ENCODE peak calls at places on chromosome 20, in six cellular contexts. P is GM12865, Q is AG04449, Y is SK-N-SH, Z is fibroblast of mammary gland, K is esophagus muscularis mucosa. C is an unnamed sample.

GRCh38 chr20:53839423-53840176 is 230.8 kb downstream of the BCAS1 start:
- DNase-seq in P (peak), Q (no peak), Y (no peak), Z (no peak), K (no peak), C (no peak)

GRCh38 chr20:36604952-36605308 is 649 bp upstream of the RAB5IF start:
- DNase-seq in P (peak), Q (no peak), Y (peak), Z (peak), K (no peak), C (no peak)

GRCh38 chr20:52649727-52650126 is 322.4 kb upstream of the TSHZ2 start:
- DNase-seq in P (no peak), Q (no peak), Y (no peak), Z (no peak), K (no peak), C (no peak)

GRCh38 chr20:39853050-39853449 is 836.0 kb downstream of the MAFB start:
- DNase-seq in P (no peak), Q (no peak), Y (no peak), Z (no peak), K (no peak), C (no peak)

GRCh38 chr20:54108394-54108643 is 37.9 kb upstream of the BCAS1 start:
- DNase-seq in P (no peak), Q (no peak), Y (no peak), Z (no peak), K (no peak), C (no peak)

GRCh38 chr20:19110866-19111460 is 101.5 kb upstream of the SLC24A3 start:
- DNase-seq in P (no peak), Q (no peak), Y (no peak), Z (no peak), K (peak), C (no peak)

GRCh38 chr20:63136296-63136695 is 79.6 kb downstream of the YTHDF1 start:
- DNase-seq in P (no peak), Q (no peak), Y (no peak), Z (no peak), K (no peak), C (no peak)

GRCh38 chr20:21398109-21398480 is 769 bp upstream of the NKX2-4 start:
- DNase-seq in P (no peak), Q (no peak), Y (no peak), Z (no peak), K (no peak), C (no peak)

GRCh38 chr20:48879609-48880008 is 41.9 kb upstream of the ARFGEF2 start:
- DNase-seq in P (no peak), Q (no peak), Y (no peak), Z (no peak), K (no peak), C (no peak)

GRCh38 chr20:9072741-9073310 is 3.9 kb downstream of the PLCB4 start:
- DNase-seq in P (no peak), Q (no peak), Y (no peak), Z (no peak), K (no peak), C (no peak)

GRCh38 chr20:25320035-25320800 is 70.4 kb downstream of the ABHD12 start:
- DNase-seq in P (no peak), Q (no peak), Y (peak), Z (no peak), K (no peak), C (no peak)

GRCh38 chr20:36792422-36792821 is 18.9 kb upstream of the DSN1 start:
- DNase-seq in P (peak), Q (no peak), Y (peak), Z (peak), K (no peak), C (peak)

GRCh38 chr20:16927031-16927430 is 178.9 kb downstream of the OTOR start:
- DNase-seq in P (no peak), Q (no peak), Y (no peak), Z (no peak), K (no peak), C (no peak)

GRCh38 chr20:17652411-17652810 is 29.6 kb downstream of the RRBP1 start:
- DNase-seq in P (no peak), Q (no peak), Y (no peak), Z (no peak), K (no peak), C (no peak)

GRCh38 chr20:38612921-38613320 is 11.3 kb downstream of the ARHGAP40 start:
- DNase-seq in P (no peak), Q (no peak), Y (no peak), Z (no peak), K (no peak), C (no peak)

GRCh38 chr20:51661609-51662178 is 106.5 kb downstream of the ATP9A start:
- DNase-seq in P (peak), Q (no peak), Y (no peak), Z (peak), K (no peak), C (peak)

GRCh38 chr20:22389836-22390542 is 194.4 kb downstream of the FOXA2 start:
- DNase-seq in P (no peak), Q (no peak), Y (no peak), Z (peak), K (no peak), C (peak)

GRCh38 chr20:57930328-57930727 is 220.5 kb upstream of the PMEPA1 start:
- DNase-seq in P (no peak), Q (no peak), Y (peak), Z (no peak), K (no peak), C (no peak)

GRCh38 chr20:22836877-22837276 is 198.2 kb upstream of the SSTR4 start:
- DNase-seq in P (no peak), Q (no peak), Y (no peak), Z (peak), K (peak), C (no peak)

GRCh38 chr20:39025883-39026282 is 63.7 kb downstream of the DHX35 start:
- DNase-seq in P (no peak), Q (no peak), Y (no peak), Z (no peak), K (no peak), C (no peak)

GRCh38 chr20:52991783-52992182 is 19.6 kb downstream of the TSHZ2 start:
- DNase-seq in P (no peak), Q (no peak), Y (no peak), Z (peak), K (peak), C (no peak)

GRCh38 chr20:43901296-43901695 is 13.4 kb upstream of the TOX2 start:
- DNase-seq in P (no peak), Q (no peak), Y (no peak), Z (peak), K (no peak), C (no peak)

GRCh38 chr20:16051968-16052367 is 521.3 kb downstream of the KIF16B start:
- DNase-seq in P (no peak), Q (no peak), Y (no peak), Z (no peak), K (no peak), C (no peak)

GRCh38 chr20:44576297-44576696 is 6.1 kb upstream of the PKIG start:
- DNase-seq in P (peak), Q (no peak), Y (no peak), Z (peak), K (no peak), C (no peak)

GRCh38 chr20:10733122-10733521 is 59.3 kb upstream of the JAG1 start:
- DNase-seq in P (peak), Q (no peak), Y (no peak), Z (peak), K (no peak), C (no peak)

GRCh38 chr20:43840382-43841070 is 74.1 kb upstream of the TOX2 start:
- DNase-seq in P (peak), Q (no peak), Y (peak), Z (peak), K (no peak), C (no peak)

GRCh38 chr20:19440660-19441527 is 228.5 kb downstream of the SLC24A3 start:
- DNase-seq in P (no peak), Q (no peak), Y (no peak), Z (no peak), K (no peak), C (no peak)

GRCh38 chr20:12414446-12415274 is 497.0 kb downstream of the BTBD3 start:
- DNase-seq in P (no peak), Q (no peak), Y (peak), Z (no peak), K (no peak), C (no peak)

GRCh38 chr20:37326666-37327065 is 19.3 kb upstream of the SRC start:
- DNase-seq in P (no peak), Q (no peak), Y (no peak), Z (peak), K (no peak), C (no peak)

GRCh38 chr20:45098096-45098773 is 2.7 kb downstream of the KCNS1 start:
- DNase-seq in P (peak), Q (no peak), Y (peak), Z (peak), K (no peak), C (no peak)

GRCh38 chr20:11117808-11118528 is 444.2 kb upstream of the JAG1 start:
- DNase-seq in P (no peak), Q (no peak), Y (no peak), Z (peak), K (no peak), C (peak)

GRCh38 chr20:51861726-51862466 is 59.6 kb upstream of the SALL4 start:
- DNase-seq in P (no peak), Q (no peak), Y (no peak), Z (no peak), K (no peak), C (no peak)

GRCh38 chr20:58500256-58500655 is 14.9 kb downstream of the APCDD1L start:
- DNase-seq in P (no peak), Q (no peak), Y (no peak), Z (no peak), K (no peak), C (no peak)

GRCh38 chr20:63782051-63782471 is 42.5 kb downstream of the SLC2A4RG start:
- DNase-seq in P (peak), Q (no peak), Y (no peak), Z (no peak), K (no peak), C (no peak)

GRCh38 chr20:54108817-54109216 is 38.4 kb upstream of the BCAS1 start:
- DNase-seq in P (no peak), Q (no peak), Y (no peak), Z (no peak), K (no peak), C (no peak)

GRCh38 chr20:53768329-53768728 is 174.7 kb upstream of the ZNF217 start:
- DNase-seq in P (no peak), Q (no peak), Y (no peak), Z (no peak), K (no peak), C (no peak)

GRCh38 chr20:50210066-50210619 is 19.5 kb downstream of the CEBPB start:
- DNase-seq in P (no peak), Q (no peak), Y (no peak), Z (no peak), K (no peak), C (no peak)

GRCh38 chr20:59647271-59647670 is 42.9 kb downstream of the PHACTR3 start:
- DNase-seq in P (no peak), Q (no peak), Y (no peak), Z (no peak), K (no peak), C (no peak)

GRCh38 chr20:59645316-59645715 is 41.0 kb downstream of the PHACTR3 start:
- DNase-seq in P (no peak), Q (no peak), Y (no peak), Z (no peak), K (peak), C (no peak)

GRCh38 chr20:59644371-59644939 is 40.1 kb downstream of the PHACTR3 start:
- DNase-seq in P (no peak), Q (no peak), Y (no peak), Z (no peak), K (peak), C (no peak)

GRCh38 chr20:59646487-59646886 is 42.1 kb downstream of the PHACTR3 start:
- DNase-seq in P (no peak), Q (no peak), Y (no peak), Z (no peak), K (peak), C (no peak)

GRCh38 chr20:59645761-59646171 is 41.4 kb downstream of the PHACTR3 start:
- DNase-seq in P (no peak), Q (no peak), Y (no peak), Z (no peak), K (peak), C (no peak)
- TF ChIP-seq CTCF in P (no peak), Q (no peak), Y (no peak), Z (no peak), K (no peak), C (peak)

DNA sequence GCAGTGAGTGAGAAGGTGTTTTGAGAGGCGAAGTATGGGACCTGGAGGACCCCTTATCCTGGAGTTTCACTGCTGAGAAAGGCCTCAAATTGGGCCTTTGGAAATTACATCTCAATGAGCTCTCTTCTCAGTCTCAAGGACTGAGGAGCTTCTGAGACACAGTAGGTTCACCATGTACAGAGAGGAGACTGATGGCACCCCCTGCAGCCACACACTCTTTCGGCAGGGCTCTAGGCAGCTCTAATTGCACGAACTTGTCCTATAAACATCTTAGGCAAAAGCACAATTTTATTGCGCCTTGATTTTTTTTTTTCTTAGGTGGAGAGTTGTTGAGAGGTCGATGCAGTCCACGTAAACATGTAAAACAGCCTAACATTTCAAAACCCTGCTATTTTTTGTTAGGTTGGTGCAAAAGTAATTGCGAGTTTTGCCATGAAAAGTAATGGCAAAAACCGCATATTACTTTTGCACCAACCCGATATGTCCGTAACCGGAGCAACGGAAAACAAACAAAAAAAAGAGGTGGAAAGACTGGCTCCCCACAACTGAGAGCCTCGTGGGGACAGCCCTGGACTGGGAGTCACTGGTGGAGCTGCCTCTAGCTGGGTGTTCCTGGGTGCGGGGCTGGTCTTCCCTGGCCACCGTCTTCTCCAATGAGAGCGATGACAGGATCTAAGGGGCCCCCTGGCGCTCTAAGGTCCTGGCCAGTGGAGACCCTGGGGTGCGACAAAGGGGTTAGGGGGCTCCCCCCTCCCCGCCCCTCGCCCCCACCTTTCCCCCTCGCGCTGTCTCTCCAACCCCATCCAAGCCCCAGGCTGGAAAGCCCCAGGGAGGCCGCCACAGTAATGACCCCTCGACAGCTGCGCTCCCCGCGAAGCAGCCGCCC is 84.0 kb upstream of the EYA2 start:
- DNase-seq in P (no peak), Q (no peak), Y (no peak), Z (no peak), K (no peak), C (no peak)
- H3K4me3 ChIP-seq in P (no peak), Q (no peak), Y (no peak), Z (no peak), K (no peak), C (no peak)

DNA sequence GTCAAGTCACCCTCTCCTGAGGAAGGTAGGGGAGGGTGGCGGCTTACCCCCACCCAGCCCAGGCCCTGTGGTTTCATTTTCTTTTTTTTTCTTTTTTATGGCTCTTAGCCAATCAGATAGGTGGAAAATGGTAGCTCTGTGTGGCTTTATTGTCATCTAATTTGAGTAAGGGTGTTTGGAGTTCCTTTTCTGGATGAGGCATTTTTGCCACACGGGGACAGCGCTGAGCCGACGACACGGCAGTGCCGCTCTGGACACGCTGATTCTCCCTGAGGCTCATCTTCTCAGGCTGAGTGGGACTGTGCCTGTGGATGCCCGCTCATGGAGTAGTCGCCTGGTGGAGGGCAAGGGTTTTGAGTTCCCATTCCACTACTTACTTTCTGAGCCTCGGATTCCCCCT is 37.6 kb upstream of the ANGPT4 start:
- DNase-seq in P (no peak), Q (no peak), Y (peak), Z (peak), K (no peak), C (no peak)
- TF ChIP-seq CTCF in P (no peak), Q (peak), Y (peak), Z (peak), K (no peak), C (peak)

DNA sequence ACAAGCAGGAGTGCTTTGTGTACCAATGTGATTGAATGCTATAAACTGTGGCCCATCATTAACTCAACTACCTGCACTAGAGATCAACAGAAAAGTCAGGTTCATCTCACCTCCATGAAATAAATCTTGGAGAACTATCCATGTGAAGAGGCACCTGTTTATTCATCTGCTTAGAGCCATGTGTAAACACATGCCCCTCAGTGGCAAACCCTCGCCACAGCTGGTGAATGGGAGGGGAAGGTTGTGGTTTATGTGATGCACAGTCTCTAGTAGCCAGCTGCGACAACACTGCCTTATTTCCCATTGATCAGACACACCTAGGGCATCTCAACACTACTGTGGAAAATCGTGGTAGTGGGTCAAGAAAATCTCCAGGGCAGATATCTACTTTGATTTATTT is 640.2 kb downstream of the PTPRT start:
- DNase-seq in P (no peak), Q (no peak), Y (no peak), Z (no peak), K (peak), C (no peak)
- H3K4me3 ChIP-seq in P (no peak), Q (no peak), Y (no peak), Z (no peak), K (no peak), C (no peak)

GRCh38 chr20:6184086-6184485 is 61.3 kb upstream of the FERMT1 start:
- DNase-seq in P (no peak), Q (no peak), Y (no peak), Z (no peak), K (no peak), C (no peak)
- TF ChIP-seq CTCF in P (peak), Q (no peak), Y (no peak), Z (no peak), K (no peak), C (no peak)

DNA sequence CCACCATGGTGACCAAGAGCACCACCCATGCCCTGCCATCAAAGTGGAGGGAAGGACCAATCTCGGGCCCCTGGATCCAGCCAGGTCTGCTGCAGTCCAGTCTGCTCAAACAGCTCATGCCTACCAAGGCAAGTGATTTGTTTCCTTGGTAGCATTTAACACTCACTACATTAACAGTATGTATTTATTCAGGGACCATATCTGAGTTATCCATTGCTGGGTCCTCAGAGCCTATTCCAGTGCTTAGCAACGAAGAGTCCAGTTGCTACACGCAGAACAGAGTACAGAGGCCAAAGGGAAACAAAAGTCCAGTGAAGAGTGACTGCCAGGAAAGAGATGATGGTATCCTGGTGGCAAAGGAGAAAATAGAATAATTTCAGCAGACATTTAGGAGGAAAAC is 352.2 kb downstream of the PTPRT start:
- DNase-seq in P (no peak), Q (no peak), Y (no peak), Z (no peak), K (no peak), C (no peak)
- H3K4me3 ChIP-seq in P (no peak), Q (no peak), Y (no peak), Z (no peak), K (no peak), C (no peak)

DNA sequence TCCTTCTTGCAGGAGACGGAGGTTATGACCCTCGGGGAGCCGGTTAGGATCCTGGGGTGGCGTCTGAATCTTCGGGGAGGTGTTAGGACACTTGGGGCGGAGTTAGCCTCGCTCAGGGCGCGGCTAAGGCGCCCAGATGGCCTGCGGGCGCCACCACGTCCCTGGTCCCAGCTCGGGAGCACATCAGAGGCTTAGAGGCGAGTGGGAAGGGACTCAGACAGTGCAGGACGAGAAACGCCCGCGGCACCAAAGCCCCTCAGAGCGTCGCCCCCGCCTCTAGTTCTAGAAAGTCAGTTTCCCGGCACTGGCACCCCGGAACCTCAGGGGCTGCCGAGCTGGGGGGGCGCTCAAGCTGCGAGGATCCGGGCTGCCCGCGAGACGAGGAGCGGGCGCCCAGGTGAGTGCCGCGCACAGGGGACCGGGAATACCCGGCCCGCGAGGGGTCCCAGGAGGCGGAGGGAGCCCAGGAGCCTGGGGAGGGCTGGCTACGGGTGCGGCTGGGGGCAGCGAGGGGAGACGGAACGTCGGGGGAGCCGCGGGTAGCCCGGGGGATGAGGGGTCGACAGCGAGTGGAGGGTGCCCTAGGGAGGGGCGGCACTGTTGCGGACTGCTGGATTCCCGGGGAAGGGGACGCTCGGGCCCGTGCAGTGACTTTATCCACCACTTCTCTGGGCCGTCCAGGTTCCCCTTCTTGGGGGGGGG is at the start of gene HCK:
- DNase-seq in P (peak), Q (no peak), Y (peak), Z (no peak), K (no peak), C (no peak)
- TF ChIP-seq CTCF in P (no peak), Q (no peak), Y (no peak), Z (no peak), K (no peak), C (no peak)

GRCh38 chr20:2246081-2246491 is 49.7 kb upstream of the TGM3 start:
- DNase-seq in P (no peak), Q (no peak), Y (no peak), Z (no peak), K (no peak), C (no peak)
- H3K4me3 ChIP-seq in P (no peak), Q (no peak), Y (no peak), Z (no peak), K (no peak), C (no peak)

C was measured in kidney epithelial cell.